ENCODE peak calls at places on chromosomes 2 and 18, in seven cellular contexts. P is CD8-positive, alpha-beta memory T cell; R is mammary epithelial cell; L is lower lobe of right lung; D is right cardiac atrium; Z is Karpas-422; C is upper lobe of left lung. Y is an unnamed sample.

GRCh38 chr2:46277470-46278190 is 19.6 kb upstream of the EPAS1 start:
- DNase-seq in P (no peak), R (peak; percentile 33), L (no peak), D (peak; percentile 63), Z (no peak), C (no peak), Y (no peak)

GRCh38 chr18:51135795-51136194 is 61.7 kb downstream of the MEX3C start:
- DNase-seq in P (no peak), R (no peak), L (no peak), D (no peak), Z (peak; percentile 57), C (no peak), Y (no peak)

GRCh38 chr18:35998967-35999366 is 26.5 kb downstream of the RMP24 start:
- DNase-seq in P (no peak), R (no peak), L (no peak), D (no peak), Z (peak; percentile 59), C (no peak), Y (no peak)

GRCh38 chr2:173427887-173428683 is 73.4 kb downstream of the CDCA7 start:
- DNase-seq in P (no peak), R (peak; percentile 96), L (no peak), D (no peak), Z (no peak), C (no peak), Y (no peak)

GRCh38 chr2:26401739-26402541 is at the start of gene DRC1:
- DNase-seq in P (no peak), R (peak; percentile 70), L (peak; percentile 68), D (peak; percentile 76), Z (peak; percentile 31), C (peak; percentile 91), Y (no peak)

GRCh38 chr2:100902833-100903405 is 83.0 kb downstream of the NPAS2 start:
- DNase-seq in P (no peak), R (peak; percentile 92), L (no peak), D (no peak), Z (no peak), C (no peak), Y (no peak)

GRCh38 chr2:134739261-134739878 is 20.6 kb upstream of the TMEM163 start:
- DNase-seq in P (no peak), R (no peak), L (no peak), D (no peak), Z (peak; percentile 89), C (no peak), Y (no peak)

GRCh38 chr2:198287706-198288105 is 483.3 kb downstream of the PLCL1 start:
- DNase-seq in P (no peak), R (no peak), L (no peak), D (no peak), Z (no peak), C (no peak), Y (no peak)

GRCh38 chr2:17571681-17572080 is 31.2 kb downstream of the VSNL1 start:
- DNase-seq in P (no peak), R (no peak), L (no peak), D (no peak), Z (no peak), C (no peak), Y (no peak)

GRCh38 chr18:10009321-10010144 is 95.7 kb downstream of the VAPA start:
- DNase-seq in P (no peak), R (no peak), L (no peak), D (no peak), Z (peak; percentile 16), C (peak; percentile 57), Y (no peak)

GRCh38 chr18:22048221-22048620 is 121.2 kb upstream of the GATA6 start:
- DNase-seq in P (no peak), R (no peak), L (no peak), D (no peak), Z (no peak), C (no peak), Y (no peak)

GRCh38 chr18:79245517-79246001 is 150.2 kb upstream of the NFATC1 start:
- DNase-seq in P (peak; percentile 70), R (no peak), L (peak; percentile 52), D (no peak), Z (no peak), C (peak; percentile 36), Y (peak; percentile 64)

GRCh38 chr2:25086070-25086560 is 44.2 kb downstream of the EFR3B start:
- DNase-seq in P (no peak), R (no peak), L (no peak), D (no peak), Z (no peak), C (no peak), Y (no peak)

GRCh38 chr18:3525870-3526420 is 76.0 kb downstream of the TGIF1 start:
- DNase-seq in P (peak; percentile 9), R (no peak), L (no peak), D (no peak), Z (peak; percentile 74), C (no peak), Y (no peak)

GRCh38 chr2:30450025-30450424 is 3.0 kb downstream of the LCLAT1 start:
- DNase-seq in P (no peak), R (no peak), L (no peak), D (no peak), Z (no peak), C (no peak), Y (no peak)

GRCh38 chr2:177543007-177543760 is 150.6 kb downstream of the AGPS start:
- DNase-seq in P (no peak), R (peak; percentile 39), L (no peak), D (peak; percentile 36), Z (no peak), C (no peak), Y (no peak)

GRCh38 chr2:71102981-71103681 is 26.9 kb downstream of the MCEE start:
- DNase-seq in P (no peak), R (peak; percentile 10), L (no peak), D (no peak), Z (no peak), C (no peak), Y (no peak)

GRCh38 chr2:65350714-65351113 is 81.7 kb downstream of the SPRED2 start:
- DNase-seq in P (no peak), R (no peak), L (no peak), D (no peak), Z (peak; percentile 70), C (no peak), Y (no peak)

GRCh38 chr18:10431680-10432079 is 22.8 kb upstream of the APCDD1 start:
- DNase-seq in P (no peak), R (peak; percentile 30), L (no peak), D (no peak), Z (no peak), C (no peak), Y (no peak)

GRCh38 chr2:19838616-19839015 is 63.2 kb downstream of the TTC32 start:
- DNase-seq in P (no peak), R (no peak), L (no peak), D (no peak), Z (no peak), C (no peak), Y (no peak)

GRCh38 chr2:182666674-182667320 is 49.3 kb upstream of the DNAJC10 start:
- DNase-seq in P (no peak), R (peak; percentile 28), L (no peak), D (no peak), Z (peak; percentile 80), C (no peak), Y (no peak)

GRCh38 chr2:224039080-224039769 is at the start of gene SERPINE2:
- DNase-seq in P (peak; percentile 3), R (peak; percentile 63), L (no peak), D (peak; percentile 84), Z (no peak), C (peak; percentile 87), Y (no peak)

GRCh38 chr18:111292-112014 is 46.9 kb upstream of the USP14 start:
- DNase-seq in P (peak; percentile 73), R (peak; percentile 66), L (peak; percentile 77), D (peak; percentile 89), Z (peak; percentile 78), C (peak; percentile 94), Y (peak; percentile 66)

GRCh38 chr2:22946553-22946952 is 438.4 kb upstream of the KLHL29 start:
- DNase-seq in P (no peak), R (no peak), L (no peak), D (no peak), Z (no peak), C (no peak), Y (no peak)

DNA sequence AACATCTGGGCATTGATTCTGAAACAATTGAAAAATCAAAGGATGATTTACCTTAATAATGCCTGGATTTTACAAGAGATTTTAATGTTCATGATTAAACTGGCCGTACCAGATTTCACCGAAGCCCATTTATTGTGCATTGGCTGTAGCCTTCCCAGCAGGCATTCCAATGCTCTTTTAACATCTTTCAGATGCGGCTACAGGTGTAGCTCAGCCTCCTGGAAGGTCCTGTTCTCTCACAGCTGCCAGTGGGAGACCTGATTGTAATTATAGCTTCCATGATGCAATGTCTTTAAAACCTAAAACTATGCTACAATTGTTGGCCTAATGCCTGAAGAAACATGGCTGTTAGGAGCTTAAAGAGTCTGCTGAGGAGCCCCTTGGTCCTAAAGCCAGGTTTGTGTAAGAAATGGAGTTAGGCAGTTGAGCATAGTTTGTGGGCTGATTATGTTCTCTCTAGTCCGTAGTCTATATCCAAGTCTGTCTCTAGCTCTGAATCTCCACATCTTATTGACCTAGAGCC is 147.4 kb downstream of the CERS6 start:
- DNase-seq in P (no peak), R (no peak), L (no peak), D (no peak), Z (no peak), C (no peak), Y (no peak)
- H3K9me3 ChIP-seq in P (peaks cover 6% of the 10 kb centered on the region), R (peaks cover 14% of the 10 kb centered on the region), L (peaks cover 12% of the 10 kb centered on the region), D (no peaks in the 10 kb centered on the region), Z (no peaks in the 10 kb centered on the region), C (peaks cover 9% of the 10 kb centered on the region), Y (no peaks in the 10 kb centered on the region)

GRCh38 chr2:119790466-119790865 is 30.7 kb downstream of the PTPN4 start:
- DNase-seq in P (no peak), R (no peak), L (no peak), D (no peak), Z (no peak), C (no peak), Y (no peak)
- H3K9me3 ChIP-seq in P (no peaks in the 10 kb centered on the region), R (peaks cover 3% of the 10 kb centered on the region), L (peaks cover 24% of the 10 kb centered on the region), D (no peaks in the 10 kb centered on the region), Z (peaks cover 15% of the 10 kb centered on the region), C (peaks cover 22% of the 10 kb centered on the region), Y (peaks cover 2% of the 10 kb centered on the region)

GRCh38 chr2:117128471-117128870 is 686.0 kb upstream of the DDX18 start:
- DNase-seq in P (no peak), R (no peak), L (no peak), D (no peak), Z (no peak), C (no peak), Y (no peak)
- H3K9me3 ChIP-seq in P (no peaks in the 10 kb centered on the region), R (peaks cover 13% of the 10 kb centered on the region), L (no peaks in the 10 kb centered on the region), D (no peaks in the 10 kb centered on the region), Z (no peaks in the 10 kb centered on the region), C (no peaks in the 10 kb centered on the region), Y (no peaks in the 10 kb centered on the region)

DNA sequence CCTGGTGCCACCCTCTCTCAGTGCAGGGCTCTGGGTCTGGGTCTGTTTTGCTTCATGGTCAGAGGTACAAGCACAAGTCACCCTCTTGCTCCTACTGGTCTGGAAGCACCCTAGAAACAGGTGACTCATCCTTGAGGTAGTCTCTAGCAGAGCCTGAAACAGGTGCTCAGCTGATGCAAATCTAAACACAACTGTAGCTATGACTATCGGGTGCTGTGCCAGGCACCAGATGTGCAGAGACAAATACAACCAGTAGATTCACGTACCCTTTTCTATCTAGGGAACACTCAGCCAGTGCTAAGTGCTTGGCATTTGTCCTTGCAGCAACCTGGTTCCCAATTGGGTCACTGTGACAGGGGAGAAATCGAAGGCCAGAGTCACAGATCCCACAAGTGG is 140.9 kb upstream of the MYCN start:
- DNase-seq in P (no peak), R (peak; percentile 69), L (no peak), D (no peak), Z (peak; percentile 40), C (no peak), Y (no peak)
- H3K9me3 ChIP-seq in P (no peaks in the 10 kb centered on the region), R (peaks cover 11% of the 10 kb centered on the region), L (no peaks in the 10 kb centered on the region), D (no peaks in the 10 kb centered on the region), Z (no peaks in the 10 kb centered on the region), C (no peaks in the 10 kb centered on the region), Y (no peaks in the 10 kb centered on the region)